ENCODE peak calls at places on chromosomes 2 and 18, in six cellular contexts. T is stimulated activated CD4-positive, alpha-beta T cell treated with anti-CD3 and anti-CD28 coated beads, Interleukin-4, amount 100 ng/mL, for 1 hour; J is Right ventricle myocardium inferior; N is anterior cingulate cortex; Z is GM20000; Y is GM04504. C is an unnamed sample.

GRCh38 chr18:35138773-35139172 is 97.6 kb downstream of the MAPRE2 start:
- DNase-seq in T (no peak), J (no peak), N (no peak), Z (no peak), Y (no peak), C (no peak)

GRCh38 chr18:48968412-48969215 is 17.8 kb upstream of the SMAD7 start:
- DNase-seq in T (no peak), J (no peak), N (no peak), Z (no peak), Y (no peak), C (no peak)

GRCh38 chr2:120932472-120932871 is 196.8 kb downstream of the GLI2 start:
- DNase-seq in T (no peak), J (no peak), N (no peak), Z (no peak), Y (no peak), C (no peak)

GRCh38 chr2:112621792-112622527 is 23.8 kb upstream of the SLC20A1 start:
- DNase-seq in T (no peak), J (no peak), N (no peak), Z (no peak), Y (peak; percentile 66), C (no peak)

GRCh38 chr2:99480390-99480789 is 9.4 kb downstream of the REV1 start:
- DNase-seq in T (no peak), J (no peak), N (no peak), Z (peak; percentile 20), Y (no peak), C (no peak)

GRCh38 chr2:73006969-73007710 is 64.4 kb downstream of the SFXN5 start:
- DNase-seq in T (no peak), J (no peak), N (no peak), Z (no peak), Y (no peak), C (no peak)

GRCh38 chr2:113181491-113182051 is 7.8 kb downstream of the PSD4 start:
- DNase-seq in T (no peak), J (peak; percentile 18), N (no peak), Z (no peak), Y (no peak), C (no peak)

GRCh38 chr18:12401881-12402280 is 5.8 kb upstream of the PRELID3A start:
- DNase-seq in T (no peak), J (no peak), N (no peak), Z (no peak), Y (no peak), C (no peak)